ENCODE peak calls at places on chromosomes 1 and 21, in ten cellular contexts. J, M, P, X, R, B, Y, Z, L and O are unnamed samples.

GRCh38 chr1:225635649-225636048 is 17.3 kb downstream of the ENAH start:
- DNase-seq in Y (no peak), R (no peak), Z (no peak), B (no peak), P (no peak), L (no peak), M (no peak), X (no peak), J (no peak), O (no peak)

GRCh38 chr1:167564592-167564991 is 11.0 kb upstream of the CREG1 start:
- DNase-seq in J (no peak), P (peak), Z (no peak), L (no peak), X (no peak), B (no peak), R (no peak), M (no peak), Y (peak), O (no peak)

GRCh38 chr1:11342677-11343076 is 69.7 kb downstream of the UBIAD1 start:
- DNase-seq in Y (no peak), M (no peak), X (no peak), J (no peak), P (no peak), Z (no peak), R (no peak), L (no peak), B (no peak), O (no peak)

GRCh38 chr1:62687421-62687902 is 724 bp downstream of the DOCK7 start:
- DNase-seq in P (peak), M (peak), B (peak), J (peak), X (no peak), Y (peak), Z (peak), L (no peak), R (peak), O (peak)

GRCh38 chr1:64483711-64484454 is 14.0 kb downstream of the CACHD1 start:
- DNase-seq in B (no peak), M (no peak), P (no peak), X (no peak), Y (no peak), R (no peak), Z (no peak), L (no peak), J (no peak), O (no peak)

GRCh38 chr1:60280256-60280655 is 206.7 kb upstream of the C1orf87 start:
- DNase-seq in P (no peak), B (no peak), Y (no peak), X (peak), J (no peak), L (no peak), R (peak), Z (no peak), M (no peak), O (no peak)

GRCh38 chr21:44445413-44445812 is 9.9 kb upstream of the LRRC3 start:
- DNase-seq in J (no peak), P (no peak), R (no peak), B (peak), L (no peak), X (no peak), M (no peak), Y (no peak), Z (no peak), O (no peak)

GRCh38 chr1:53369034-53369750 is 41.3 kb upstream of the LRP8 start:
- DNase-seq in R (no peak), X (peak), M (peak), B (no peak), Y (no peak), L (peak), J (no peak), P (no peak), Z (no peak), O (no peak)

GRCh38 chr1:221858758-221859157 is 116.9 kb upstream of the DUSP10 start:
- DNase-seq in J (no peak), Y (peak), P (no peak), L (no peak), M (no peak), X (no peak), B (no peak), Z (no peak), R (peak), O (no peak)

GRCh38 chr1:8031176-8031785 is 5.2 kb upstream of the ERRFI1 start:
- DNase-seq in J (no peak), M (no peak), B (no peak), Z (no peak), X (peak), L (no peak), Y (peak), P (peak), R (no peak), O (no peak)

GRCh38 chr1:178282949-178283367 is 189.1 kb downstream of the RASAL2 start:
- DNase-seq in J (no peak), X (no peak), R (no peak), P (no peak), B (no peak), M (no peak), Z (no peak), Y (peak), L (no peak), O (no peak)

GRCh38 chr1:214280386-214281029 is 451 bp upstream of the SMYD2 start:
- DNase-seq in B (no peak), L (no peak), Z (peak), R (peak), Y (peak), X (peak), M (peak), J (peak), P (peak), O (peak)

GRCh38 chr1:64921761-64922160 is 44.6 kb downstream of the JAK1 start:
- DNase-seq in P (no peak), L (no peak), J (no peak), Y (no peak), Z (no peak), B (no peak), R (no peak), X (no peak), M (no peak), O (no peak)

GRCh38 chr1:152009691-152010090 is 16.0 kb upstream of the S100A10 start:
- DNase-seq in J (no peak), Y (no peak), R (no peak), P (no peak), L (no peak), B (no peak), Z (no peak), M (no peak), X (no peak), O (no peak)

GRCh38 chr1:48471603-48472576 is at the start of gene SPATA6:
- DNase-seq in L (peak), Y (peak), X (peak), J (peak), P (peak), B (peak), Z (peak), M (peak), R (peak), O (peak)

GRCh38 chr1:32345289-32345827 is 9.3 kb upstream of the MARCKSL1 start:
- DNase-seq in B (no peak), X (peak), R (no peak), Y (no peak), Z (no peak), J (no peak), P (peak), M (peak), L (no peak), O (no peak)

GRCh38 chr21:25639922-25640670 is 1.0 kb downstream of the JAM2 start:
- DNase-seq in X (no peak), P (peak), Z (peak), M (no peak), Y (no peak), J (peak), R (no peak), B (peak), L (peak), O (peak)

GRCh38 chr1:184060316-184060715 is 8.8 kb downstream of the TSEN15 start:
- DNase-seq in Y (no peak), X (no peak), R (no peak), Z (no peak), J (no peak), M (no peak), P (no peak), L (no peak), B (no peak), O (no peak)

GRCh38 chr1:101366513-101367215 is 129.8 kb downstream of the S1PR1 start:
- DNase-seq in L (no peak), M (no peak), Y (no peak), X (no peak), J (no peak), Z (no peak), B (no peak), R (no peak), P (no peak), O (no peak)

GRCh38 chr1:7379445-7379971 is 391.6 kb upstream of the VAMP3 start:
- DNase-seq in L (peak), Y (no peak), R (no peak), P (peak), B (peak), J (peak), X (no peak), Z (no peak), M (peak), O (no peak)

GRCh38 chr21:39079617-39080016 is 103.6 kb downstream of the PSMG1 start:
- DNase-seq in B (peak), R (peak), P (no peak), M (peak), X (peak), J (no peak), L (peak), Y (no peak), Z (peak), O (no peak)

GRCh38 chr1:154206212-154206611 is at the start of gene CFAP141:
- DNase-seq in J (no peak), X (no peak), M (no peak), R (no peak), L (no peak), P (no peak), Y (peak), Z (no peak), B (no peak), O (no peak)

GRCh38 chr1:47333922-47334764 is 553 bp downstream of the CMPK1 start:
- DNase-seq in R (peak), Z (peak), Y (peak), J (peak), L (peak), B (peak), M (peak), X (peak), P (peak), O (peak)

GRCh38 chr1:204191481-204191880 is 4.8 kb downstream of the KISS1 start:
- DNase-seq in P (no peak), J (no peak), X (no peak), Y (no peak), M (peak), L (no peak), B (no peak), R (no peak), Z (no peak), O (no peak)

GRCh38 chr1:209526137-209526536 is 57.4 kb upstream of the CAMK1G start:
- DNase-seq in L (no peak), M (peak), B (no peak), P (no peak), Y (no peak), R (no peak), J (no peak), X (no peak), Z (no peak), O (no peak)

GRCh38 chr1:4825841-4826450 is 171.5 kb downstream of the AJAP1 start:
- DNase-seq in L (no peak), R (no peak), Z (no peak), Y (peak), P (peak), M (no peak), B (no peak), X (no peak), J (no peak), O (no peak)

GRCh38 chr1:18204568-18204967 is 97.0 kb downstream of the IGSF21 start:
- DNase-seq in M (no peak), X (no peak), J (no peak), Y (no peak), B (no peak), R (no peak), L (no peak), Z (no peak), P (no peak), O (no peak)

GRCh38 chr1:116147972-116148371 is 36.8 kb downstream of the MAB21L3 start:
- DNase-seq in P (no peak), R (no peak), J (no peak), L (no peak), M (no peak), B (no peak), Y (no peak), Z (no peak), X (no peak), O (no peak)

GRCh38 chr1:116232989-116233514 is 121.9 kb downstream of the MAB21L3 start:
- DNase-seq in Z (no peak), Y (no peak), P (peak), X (no peak), B (no peak), R (no peak), L (no peak), J (no peak), M (no peak), O (no peak)

GRCh38 chr21:42400525-42400924 is 3.2 kb upstream of the UBASH3A start:
- DNase-seq in P (no peak), L (no peak), R (no peak), X (no peak), Z (no peak), J (no peak), B (no peak), Y (no peak), M (no peak), O (no peak)

GRCh38 chr1:159066108-159066507 is 10.5 kb downstream of the AIM2 start:
- DNase-seq in Y (no peak), B (no peak), R (no peak), P (no peak), M (no peak), L (no peak), X (no peak), J (no peak), Z (no peak), O (no peak)

GRCh38 chr1:204627436-204627835 is 58.1 kb downstream of the LRRN2 start:
- DNase-seq in M (no peak), P (no peak), X (no peak), Z (no peak), B (no peak), Y (no peak), J (no peak), L (no peak), R (no peak), O (no peak)

GRCh38 chr1:25529518-25530347 is 13.7 kb upstream of the LDLRAP1 start:
- DNase-seq in X (no peak), R (no peak), Z (no peak), P (no peak), L (no peak), M (no peak), Y (no peak), J (no peak), B (no peak), O (no peak)

GRCh38 chr1:23553896-23554480 is 5.3 kb downstream of the ID3 start:
- DNase-seq in R (no peak), M (no peak), X (no peak), P (no peak), B (no peak), L (no peak), Y (no peak), Z (no peak), J (no peak), O (no peak)
- TF ChIP-seq POLR2A in R (no peak), M (no peak), X (no peak), P (no peak), B (no peak), L (no peak), Y (no peak), Z (no peak), J (no peak), O (no peak)

DNA sequence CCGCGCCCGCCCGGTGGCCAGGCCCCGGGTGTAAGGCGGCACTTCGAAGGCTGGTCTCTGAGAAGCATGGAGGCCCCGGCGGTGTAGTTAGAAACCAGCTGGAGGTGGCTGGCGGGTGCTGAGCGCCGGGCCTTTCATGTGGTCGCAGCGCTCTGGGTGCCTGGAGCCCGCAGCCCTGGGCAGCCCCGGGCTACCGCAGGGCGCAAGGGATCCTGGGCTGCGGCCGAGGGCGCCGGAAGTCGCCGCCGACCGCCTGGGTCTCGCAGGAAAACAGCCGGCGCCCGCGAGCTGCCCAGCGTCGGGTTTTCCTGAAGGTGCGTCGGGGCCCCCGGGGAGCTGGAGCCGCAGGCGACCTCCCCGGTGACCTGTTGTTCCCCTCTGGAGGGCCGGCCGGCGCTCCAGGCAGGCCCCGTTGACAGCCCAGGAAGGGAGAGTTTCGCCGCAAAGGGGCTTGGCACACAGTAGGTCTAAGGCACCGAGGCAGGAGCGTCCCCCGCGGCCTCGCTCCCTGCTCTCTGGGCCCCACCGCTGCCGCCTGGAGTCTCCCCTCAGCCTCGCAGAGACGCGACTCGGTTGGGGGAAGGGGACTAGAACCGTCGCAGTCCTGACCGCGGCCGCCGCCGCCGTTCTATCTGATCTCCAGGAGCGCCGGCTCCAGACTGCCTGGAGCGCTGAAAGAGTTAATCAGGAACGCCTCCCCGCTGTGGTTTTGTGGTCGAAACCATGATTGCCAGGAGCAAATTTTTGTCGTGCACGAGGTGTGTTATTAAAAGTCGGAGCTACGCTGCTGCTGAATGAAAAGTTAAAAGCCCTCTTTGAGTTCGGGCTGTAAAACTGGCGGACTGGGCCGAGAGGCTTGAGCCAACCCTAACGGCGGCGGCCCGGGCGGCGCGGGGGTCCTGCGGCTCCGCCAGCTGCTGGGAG is 2.8 kb downstream of the GRHL3 start:
- DNase-seq in R (peak), J (peak), M (peak), L (peak), Y (no peak), Z (peak), X (peak), B (peak), P (peak), O (peak)
- TF ChIP-seq POLR2A in R (no peak), J (no peak), M (no peak), L (no peak), Y (no peak), Z (no peak), X (peak), B (no peak), P (no peak), O (no peak)

GRCh38 chr1:197813741-197814140 is 38.5 kb upstream of the DENND1B start:
- DNase-seq in B (no peak), J (no peak), R (no peak), Y (no peak), M (no peak), X (no peak), Z (no peak), L (no peak), P (no peak), O (no peak)
- TF ChIP-seq POLR2A in B (no peak), J (no peak), R (no peak), Y (no peak), M (no peak), X (no peak), Z (no peak), L (no peak), P (no peak), O (no peak)

DNA sequence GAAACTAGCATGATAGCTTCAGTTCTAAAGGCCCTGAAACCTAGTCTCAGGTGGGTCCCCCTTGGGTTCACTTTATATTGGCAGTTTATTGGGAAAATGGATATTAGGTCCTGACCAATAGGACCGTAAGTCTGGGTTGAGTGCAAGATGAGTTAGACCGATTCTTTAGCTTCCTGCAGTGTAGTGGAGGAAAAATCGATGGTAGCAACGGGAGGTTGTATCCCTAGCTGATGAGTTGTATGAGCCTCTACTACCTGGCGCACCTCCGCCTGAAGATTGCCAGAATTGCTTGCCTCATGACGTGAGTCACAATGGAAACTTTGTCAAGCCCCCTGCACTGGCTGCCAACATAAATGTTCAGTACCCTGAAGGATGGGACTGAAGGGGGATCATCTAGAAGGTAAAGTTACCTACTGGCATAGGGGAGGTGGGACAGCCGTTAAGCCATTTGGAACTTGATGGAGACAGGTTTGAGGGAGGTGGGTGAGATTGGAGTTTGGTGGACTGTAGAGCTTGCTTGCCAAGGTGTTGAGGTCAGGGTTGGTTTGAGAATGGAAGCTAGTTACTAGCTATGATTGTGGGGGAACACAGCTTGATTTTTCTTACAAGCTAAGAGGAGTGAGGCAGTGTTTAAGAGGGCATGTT is 4.0 kb downstream of the RCC1 start:
- DNase-seq in L (no peak), R (no peak), X (no peak), Z (no peak), Y (no peak), B (no peak), J (no peak), P (no peak), M (no peak), O (no peak)
- TF ChIP-seq POLR2A in L (no peak), R (no peak), X (peak), Z (no peak), Y (peak), B (no peak), J (no peak), P (no peak), M (peak), O (peak)

DNA sequence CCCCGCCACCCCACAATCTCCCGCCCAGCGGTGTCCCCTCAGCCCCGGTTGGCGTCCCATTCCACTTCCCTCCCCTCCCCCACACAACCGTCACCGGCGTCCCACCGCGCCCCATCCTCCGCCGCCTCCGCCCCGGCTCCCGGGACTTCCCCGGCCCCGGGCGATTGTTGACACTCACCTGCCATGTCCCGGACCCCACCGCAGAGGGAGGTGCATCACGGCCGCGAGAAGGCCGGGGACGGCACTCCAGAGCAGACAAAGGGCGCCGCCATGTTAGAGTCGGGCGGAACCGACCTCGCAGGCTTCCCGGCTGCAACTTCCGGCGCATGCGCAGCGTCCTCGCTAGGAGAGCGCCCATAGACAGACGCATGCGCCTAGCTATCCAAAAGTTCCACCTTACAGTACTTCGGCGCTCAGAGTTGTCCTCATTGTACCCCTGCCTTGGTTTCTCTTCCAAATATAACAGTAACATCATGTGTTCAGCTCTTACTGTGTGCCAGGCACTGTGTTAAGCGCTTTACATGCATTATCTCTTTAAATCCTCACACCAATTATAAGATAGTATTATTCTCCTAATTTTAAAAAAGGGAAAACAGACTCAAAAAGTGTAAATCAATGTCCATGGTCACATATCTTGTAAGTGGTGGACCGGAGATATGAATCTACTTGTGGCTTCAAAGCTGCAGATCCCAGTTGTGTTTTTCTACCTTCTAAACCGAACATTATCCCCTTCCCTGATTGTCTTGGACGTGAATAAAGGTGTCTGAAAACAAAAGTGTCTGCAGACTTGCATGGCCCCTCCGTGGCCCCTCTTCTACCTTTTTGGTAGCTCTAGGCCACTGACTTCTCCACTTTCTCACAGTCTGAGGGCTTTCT is at the start of gene ZBTB17:
- DNase-seq in X (peak), J (peak), Z (peak), R (peak), P (peak), L (peak), M (peak), Y (peak), B (peak), O (peak)
- TF ChIP-seq POLR2A in X (peak), J (peak), Z (peak), R (peak), P (no peak), L (no peak), M (no peak), Y (peak), B (peak), O (peak)

GRCh38 chr1:94927405-94928175 is 680 bp upstream of the CNN3 start:
- DNase-seq in X (peak), M (no peak), B (no peak), J (peak), R (peak), Z (peak), L (no peak), P (peak), Y (peak), O (no peak)
- TF ChIP-seq POLR2A in X (no peak), M (no peak), B (no peak), J (no peak), R (no peak), Z (no peak), L (no peak), P (peak), Y (no peak), O (no peak)

GRCh38 chr1:236689713-236690569 is 3.6 kb downstream of the ACTN2 start:
- DNase-seq in P (no peak), X (no peak), B (no peak), Z (no peak), M (no peak), L (no peak), Y (no peak), J (no peak), R (no peak), O (no peak)
- TF ChIP-seq POLR2A in P (no peak), X (no peak), B (no peak), Z (no peak), M (no peak), L (no peak), Y (no peak), J (no peak), R (no peak), O (no peak)